ENCODE peak calls at places on chromosomes 13 and 19, in eight cellular contexts. U is iPS DF 6.9, A is IMR-90, H is PC-9, C is uterus, J is spleen, F is pancreas, P is body of pancreas. Y is an unnamed sample.

GRCh38 chr13:75186384-75186783 is 295.6 kb downstream of the TBC1D4 start:
- DNase-seq in U (no peak), A (no peak), H (no peak), C (no peak), J (no peak), F (no peak), P (no peak), Y (no peak)

GRCh38 chr13:104809483-104809882 is 1726.0 kb downstream of the EFNB2 start:
- DNase-seq in U (no peak), A (no peak), H (no peak), C (no peak), J (no peak), F (no peak), P (no peak), Y (no peak)

GRCh38 chr19:35040826-35041547 is 534 bp upstream of the HPN start:
- DNase-seq in U (no peak), A (no peak), H (no peak), C (peak; percentile 86), J (peak; percentile 92), F (peak; percentile 98), P (peak; percentile 97), Y (peak; percentile 98)

GRCh38 chr19:36103842-36104552 is 6.9 kb upstream of the OVOL3 start:
- DNase-seq in U (no peak), A (peak; percentile 30), H (peak; percentile 68), C (no peak), J (no peak), F (no peak), P (no peak), Y (no peak)

GRCh38 chr13:56528040-56528760 is 612.5 kb upstream of the PRR20A start:
- DNase-seq in U (no peak), A (no peak), H (no peak), C (no peak), J (no peak), F (no peak), P (no peak), Y (no peak)

GRCh38 chr13:103694033-103694432 is 627.8 kb upstream of the SLC10A2 start:
- DNase-seq in U (peak; percentile 25), A (no peak), H (no peak), C (no peak), J (no peak), F (no peak), P (no peak), Y (no peak)

GRCh38 chr13:95793018-95793555 is 116.1 kb downstream of the DNAJC3 start:
- DNase-seq in U (no peak), A (no peak), H (no peak), C (no peak), J (no peak), F (no peak), P (no peak), Y (no peak)

GRCh38 chr13:67267136-67267535 is 37.0 kb upstream of the PCDH9 start:
- DNase-seq in U (no peak), A (peak; percentile 35), H (no peak), C (no peak), J (no peak), F (no peak), P (no peak), Y (no peak)

GRCh38 chr13:48235100-48235813 is 2.3 kb downstream of the ITM2B start:
- DNase-seq in U (no peak), A (peak; percentile 25), H (peak; percentile 39), C (no peak), J (no peak), F (peak; percentile 29), P (peak; percentile 57), Y (no peak)

GRCh38 chr13:49214917-49215376 is 5.2 kb upstream of the MLNR start:
- DNase-seq in U (no peak), A (peak; percentile 6), H (no peak), C (no peak), J (peak; percentile 90), F (no peak), P (peak; percentile 55), Y (no peak)

GRCh38 chr19:8460516-8461298 is 15.9 kb downstream of the HNRNPM start:
- DNase-seq in U (no peak), A (no peak), H (no peak), C (no peak), J (no peak), F (no peak), P (no peak), Y (no peak)
- H3K4me1 ChIP-seq in U (peaks cover 3% of the 10 kb centered on the region), A (peaks cover 39% of the 10 kb centered on the region), H (peaks cover 35% of the 10 kb centered on the region), C (peaks cover 11% of the 10 kb centered on the region), J (peaks cover 75% of the 10 kb centered on the region), F (peaks cover 50% of the 10 kb centered on the region), P (peaks cover 71% of the 10 kb centered on the region), Y (peaks cover 81% of the 10 kb centered on the region)

GRCh38 chr19:3513198-3514140 is 7.4 kb downstream of the FZR1 start:
- DNase-seq in U (no peak), A (peak; percentile 25), H (no peak), C (no peak), J (no peak), F (peak; percentile 67), P (peak; percentile 42), Y (no peak)

GRCh38 chr19:3512562-3512961 is 6.5 kb downstream of the FZR1 start:
- DNase-seq in U (no peak), A (no peak), H (no peak), C (no peak), J (no peak), F (no peak), P (no peak), Y (no peak)

GRCh38 chr19:3509566-3509989 is 3.5 kb downstream of the FZR1 start:
- DNase-seq in U (no peak), A (peak; percentile 80), H (no peak), C (no peak), J (no peak), F (no peak), P (no peak), Y (no peak)

GRCh38 chr19:3510727-3511126 is 4.6 kb downstream of the FZR1 start:
- DNase-seq in U (no peak), A (no peak), H (no peak), C (no peak), J (peak; percentile 69), F (peak; percentile 33), P (no peak), Y (no peak)

DNA sequence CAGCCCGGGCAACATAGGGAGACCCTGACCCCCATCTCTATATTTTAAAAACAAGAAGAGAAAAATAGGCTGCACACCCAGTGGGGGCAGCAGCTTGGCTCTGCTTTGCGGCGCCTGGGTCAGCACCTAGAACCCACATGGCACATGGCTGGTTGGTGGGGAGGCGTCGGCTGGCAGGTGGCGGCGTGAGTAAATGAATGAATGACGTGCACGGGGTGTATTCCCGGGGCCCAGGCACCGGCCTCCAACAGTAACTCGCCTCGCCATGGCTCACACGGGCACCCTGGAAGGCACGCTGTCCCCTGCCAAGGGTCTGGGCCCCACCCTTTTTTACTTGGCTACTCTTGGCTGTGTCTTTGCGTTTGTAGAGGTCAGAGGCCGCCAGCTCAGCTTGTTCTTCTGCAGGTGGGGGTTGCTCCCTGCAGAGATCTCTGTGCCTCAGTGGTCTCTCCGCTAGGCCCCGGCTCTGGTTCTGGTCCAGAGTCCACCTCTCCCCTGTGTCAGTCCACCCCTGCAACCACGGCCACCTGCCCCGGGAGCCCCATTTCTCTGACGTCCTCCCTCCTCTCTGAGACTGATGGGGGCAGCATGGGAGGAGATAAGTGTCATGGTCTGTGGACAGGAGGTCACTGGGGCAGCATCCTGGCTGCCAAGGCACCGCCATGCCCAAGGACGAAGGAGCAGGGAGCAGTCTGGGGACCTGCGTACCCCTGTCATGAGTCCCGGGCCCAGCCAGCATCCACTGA is 5.6 kb downstream of the FZR1 start:
- DNase-seq in U (no peak), A (no peak), H (no peak), C (no peak), J (no peak), F (peak; percentile 27), P (no peak), Y (no peak)
- H3K4me1 ChIP-seq in U (peaks cover 3% of the 10 kb centered on the region), A (peaks cover 28% of the 10 kb centered on the region), H (peaks cover 7% of the 10 kb centered on the region), C (no peaks in the 10 kb centered on the region), J (peaks cover 89% of the 10 kb centered on the region), F (no peaks in the 10 kb centered on the region), P (peaks cover 33% of the 10 kb centered on the region), Y (peaks cover 22% of the 10 kb centered on the region)

GRCh38 chr19:49347191-49347590 is 12.0 kb downstream of the CD37 start:
- DNase-seq in U (no peak), A (no peak), H (no peak), C (no peak), J (peak; percentile 71), F (no peak), P (no peak), Y (no peak)
- H3K4me1 ChIP-seq in U (no peaks in the 10 kb centered on the region), A (no peaks in the 10 kb centered on the region), H (no peaks in the 10 kb centered on the region), C (no peaks in the 10 kb centered on the region), J (no peaks in the 10 kb centered on the region), F (no peaks in the 10 kb centered on the region), P (peaks cover 14% of the 10 kb centered on the region), Y (no peaks in the 10 kb centered on the region)

DNA sequence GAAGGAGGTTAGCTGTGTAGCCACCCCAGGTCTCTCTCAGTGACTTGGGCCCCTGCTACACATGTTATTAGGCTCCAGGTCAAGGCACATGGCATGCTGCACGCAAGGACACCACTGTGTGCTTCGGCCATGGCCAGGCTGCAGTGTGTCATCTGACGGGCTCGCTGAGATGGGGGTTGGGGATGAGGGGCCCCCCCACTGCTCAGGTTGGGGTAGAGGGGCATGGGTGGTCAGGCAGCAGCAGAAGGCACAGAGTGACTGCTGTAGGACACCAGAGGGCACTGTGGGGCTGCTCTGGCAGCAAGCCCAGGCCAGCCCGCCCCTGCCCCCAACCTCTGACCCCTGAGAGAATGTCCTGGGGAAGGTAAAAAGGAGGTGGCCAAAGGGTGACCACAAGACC is 32.2 kb upstream of the ISYNA1 start:
- DNase-seq in U (no peak), A (no peak), H (no peak), C (no peak), J (peak; percentile 74), F (peak; percentile 43), P (no peak), Y (no peak)
- H3K4me1 ChIP-seq in U (peaks cover 3% of the 10 kb centered on the region), A (peaks cover 29% of the 10 kb centered on the region), H (peaks cover 5% of the 10 kb centered on the region), C (peaks cover 5% of the 10 kb centered on the region), J (peaks cover 49% of the 10 kb centered on the region), F (peaks cover 8% of the 10 kb centered on the region), P (peaks cover 73% of the 10 kb centered on the region), Y (peaks cover 75% of the 10 kb centered on the region)

DNA sequence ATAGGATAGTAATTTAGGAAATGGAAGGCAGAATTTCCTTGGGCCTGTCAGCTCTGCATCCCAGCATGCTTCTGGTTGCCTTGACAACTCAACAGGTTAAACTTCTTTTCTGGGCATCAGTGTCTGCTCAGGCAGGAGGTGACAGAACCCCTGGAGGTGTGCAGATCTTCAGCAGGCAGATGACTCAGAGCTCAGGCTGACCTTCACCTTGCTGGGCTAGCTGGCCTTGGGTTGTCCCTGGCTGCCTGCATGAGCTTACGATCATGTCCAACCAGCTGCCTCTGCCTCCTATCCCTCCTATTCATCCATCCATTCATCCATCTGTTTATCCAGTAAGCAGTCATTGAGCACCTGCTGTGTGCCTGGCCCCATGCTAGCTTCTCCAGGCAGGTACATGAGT is 81.2 kb upstream of the KCTD15 start:
- DNase-seq in U (no peak), A (no peak), H (no peak), C (no peak), J (peak; percentile 41), F (no peak), P (no peak), Y (no peak)
- H3K4me1 ChIP-seq in U (no peaks in the 10 kb centered on the region), A (no peaks in the 10 kb centered on the region), H (no peaks in the 10 kb centered on the region), C (no peaks in the 10 kb centered on the region), J (no peaks in the 10 kb centered on the region), F (no peaks in the 10 kb centered on the region), P (no peaks in the 10 kb centered on the region), Y (no peaks in the 10 kb centered on the region)

Y was measured in psoas muscle.